ENCODE peak calls at places on chromosomes 13 and 19, in ten cellular contexts. A is GM12865, Z is AG09319, V is thoracic aorta, L is Peyer's patch, G is BE2C, H is neural crest cell, K is astrocyte of the spinal cord, E is fibroblast of lung, X is AG04449. D is an unnamed sample.
A peak's percentile ranks its signal among the peaks of the same experiment; 100 is the strongest.

GRCh38 chr19:30014770-30015169 is 72.7 kb downstream of the URI1 start:
- DNase-seq in A (no peak), Z (no peak), V (no peak), L (no peak), G (no peak), H (no peak), K (no peak), E (no peak), X (no peak), D (no peak)

GRCh38 chr19:15154002-15154612 is 46.7 kb downstream of the NOTCH3 start:
- DNase-seq in A (peak; percentile 36), Z (no peak), V (no peak), L (peak; percentile 57), G (peak; percentile 52), H (peak; percentile 43), K (peak; percentile 53), E (peak; percentile 52), X (no peak), D (peak; percentile 58)

GRCh38 chr19:45863840-45864628 is at the start of gene FOXA3:
- DNase-seq in A (peak; percentile 69), Z (no peak), V (no peak), L (peak; percentile 78), G (peak; percentile 38), H (no peak), K (peak; percentile 8), E (peak; percentile 24), X (no peak), D (no peak)

GRCh38 chr13:99997702-99998219 is 16.2 kb downstream of the ZIC2 start:
- DNase-seq in A (no peak), Z (no peak), V (no peak), L (no peak), G (no peak), H (no peak), K (no peak), E (no peak), X (no peak), D (no peak)

GRCh38 chr13:106570354-106570822 is 2.5 kb upstream of the ARGLU1 start:
- DNase-seq in A (no peak), Z (no peak), V (peak; percentile 72), L (peak; percentile 86), G (peak; percentile 87), H (peak; percentile 28), K (no peak), E (peak; percentile 51), X (no peak), D (peak; percentile 93)

GRCh38 chr13:87334176-87334575 is 337.0 kb upstream of the SLITRK5 start:
- DNase-seq in A (no peak), Z (no peak), V (no peak), L (no peak), G (no peak), H (no peak), K (no peak), E (no peak), X (no peak), D (no peak)

GRCh38 chr19:18503337-18503970 is 18.4 kb downstream of the ELL start:
- DNase-seq in A (no peak), Z (no peak), V (no peak), L (no peak), G (no peak), H (no peak), K (no peak), E (no peak), X (no peak), D (no peak)

GRCh38 chr13:106432636-106433035 is 102.8 kb downstream of the EFNB2 start:
- DNase-seq in A (no peak), Z (no peak), V (no peak), L (no peak), G (no peak), H (no peak), K (no peak), E (peak; percentile 11), X (no peak), D (no peak)

GRCh38 chr13:97107815-97108534 is 113.7 kb upstream of the OXGR1 start:
- DNase-seq in A (no peak), Z (no peak), V (no peak), L (no peak), G (peak; percentile 74), H (no peak), K (no peak), E (no peak), X (no peak), D (no peak)

GRCh38 chr13:92362717-92363116 is 863.9 kb upstream of the GPC6 start:
- DNase-seq in A (no peak), Z (no peak), V (no peak), L (no peak), G (no peak), H (no peak), K (peak; percentile 44), E (peak; percentile 88), X (no peak), D (no peak)

DNA sequence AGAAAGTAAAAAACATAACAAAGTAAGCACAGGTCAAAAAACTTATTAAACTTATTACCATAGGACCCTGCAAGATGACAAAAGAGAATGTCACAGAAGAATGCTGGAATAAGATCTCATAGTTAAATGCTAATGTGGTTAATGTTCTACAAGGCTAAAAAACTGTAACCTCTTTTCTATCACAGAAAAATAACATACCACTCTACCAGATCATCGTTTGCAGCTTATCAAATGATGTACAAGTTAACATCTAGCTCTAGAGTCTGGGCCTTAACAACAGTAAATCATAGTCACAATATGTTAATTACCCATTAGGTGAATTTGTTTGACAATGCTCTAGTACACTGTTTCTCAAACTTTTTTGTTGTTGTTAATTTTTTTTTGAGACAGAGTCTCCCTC is 53.0 kb downstream of the NUFIP1 start:
- DNase-seq in A (no peak), Z (no peak), V (no peak), L (no peak), G (no peak), H (no peak), K (no peak), E (no peak), X (no peak), D (no peak)
- TF ChIP-seq CTCF in A (no peak), Z (no peak), V (no peak), L (no peak), G (no peak), H (no peak), K (no peak), E (no peak), X (no peak), D (no peak)

DNA sequence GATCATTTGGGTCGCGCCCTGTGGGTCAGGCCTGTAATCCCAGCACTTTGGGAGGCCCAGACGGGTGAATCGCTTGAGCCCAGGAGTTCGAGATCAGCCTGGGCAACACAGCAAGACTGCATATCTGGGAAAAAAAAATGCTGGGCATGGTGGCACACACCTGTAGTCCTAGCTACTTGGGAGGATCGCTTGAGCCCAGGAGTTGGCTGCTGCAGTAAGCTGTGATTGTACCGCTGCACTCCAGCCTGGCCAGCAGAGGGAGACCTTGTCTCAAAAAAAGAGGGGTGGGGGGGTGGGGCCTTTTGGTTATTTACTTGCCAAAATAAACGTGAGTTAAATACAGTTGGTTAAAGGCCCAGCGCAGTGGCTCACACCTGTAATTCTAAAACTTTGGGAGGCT is 9.8 kb upstream of the ZNF544 start:
- DNase-seq in A (peak; percentile 56), Z (no peak), V (no peak), L (no peak), G (peak; percentile 43), H (no peak), K (no peak), E (peak; percentile 25), X (no peak), D (peak; percentile 34)
- TF ChIP-seq CTCF in A (peak; percentile 22), Z (no peak), V (no peak), L (no peak), G (peak; percentile 66), H (peak; percentile 39), K (no peak), E (peak; percentile 12), X (no peak), D (peak; percentile 25)

GRCh38 chr19:23285948-23286347 is 35.8 kb upstream of the ZNF724 start:
- DNase-seq in A (no peak), Z (no peak), V (no peak), L (no peak), G (no peak), H (no peak), K (no peak), E (no peak), X (no peak), D (no peak)

GRCh38 chr19:23287620-23288019 is 37.4 kb upstream of the ZNF724 start:
- DNase-seq in A (no peak), Z (no peak), V (no peak), L (no peak), G (no peak), H (no peak), K (no peak), E (no peak), X (no peak), D (no peak)

GRCh38 chr19:23283925-23284324 is 33.7 kb upstream of the ZNF724 start:
- DNase-seq in A (peak; percentile 54), Z (no peak), V (no peak), L (peak; percentile 84), G (peak; percentile 71), H (peak; percentile 47), K (no peak), E (peak; percentile 9), X (no peak), D (peak; percentile 27)

GRCh38 chr19:23281663-23282276 is 31.6 kb upstream of the ZNF724 start:
- DNase-seq in A (no peak), Z (no peak), V (no peak), L (no peak), G (no peak), H (no peak), K (no peak), E (no peak), X (no peak), D (no peak)

DNA sequence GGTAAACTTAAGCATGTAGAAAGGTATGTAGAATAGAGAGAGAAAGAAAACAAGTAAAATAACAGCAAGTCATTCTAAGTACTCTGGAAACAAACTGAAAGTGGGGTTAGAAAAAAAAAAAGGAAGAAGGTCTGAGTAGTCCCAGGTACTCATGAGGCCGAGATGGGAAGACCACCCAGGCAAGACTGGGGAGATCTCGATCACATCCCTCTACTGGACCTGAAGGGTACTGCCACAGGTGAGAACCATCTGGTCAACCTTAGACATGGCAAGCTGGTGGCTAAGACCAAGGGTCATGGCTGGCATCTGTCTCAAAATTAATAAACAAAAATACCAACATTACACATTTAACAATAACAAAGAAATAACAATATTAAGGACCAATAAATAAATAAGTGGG is 36.3 kb upstream of the ZNF724 start:
- DNase-seq in A (peak; percentile 15), Z (no peak), V (no peak), L (no peak), G (peak; percentile 25), H (no peak), K (no peak), E (no peak), X (no peak), D (no peak)
- TF ChIP-seq CTCF in A (peak; percentile 15), Z (no peak), V (peak; percentile 23), L (no peak), G (peak; percentile 50), H (peak; percentile 49), K (no peak), E (peak; percentile 25), X (no peak), D (peak; percentile 14)

DNA sequence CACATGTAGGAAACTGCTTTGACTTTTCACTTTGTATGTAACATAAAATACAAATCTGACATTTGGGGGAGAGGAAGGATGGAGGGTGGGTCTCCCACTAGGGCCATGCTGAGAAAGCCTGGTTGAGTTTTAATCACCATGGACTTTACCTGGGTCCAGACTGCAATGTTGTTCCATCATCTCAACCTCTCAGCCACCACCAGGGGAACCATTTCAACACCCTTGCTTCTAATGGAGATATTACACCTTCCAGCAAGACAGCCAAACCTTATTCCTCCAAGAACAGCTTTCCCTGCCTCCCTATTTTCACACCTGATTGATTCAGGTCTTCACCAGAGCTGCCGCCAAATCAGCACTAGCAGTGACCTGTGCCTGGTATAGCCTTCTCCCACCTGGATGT is 56.0 kb downstream of the ZAR1L start:
- DNase-seq in A (no peak), Z (no peak), V (no peak), L (no peak), G (no peak), H (no peak), K (no peak), E (no peak), X (no peak), D (peak; percentile 11)
- TF ChIP-seq CTCF in A (peak; percentile 11), Z (no peak), V (peak; percentile 22), L (peak; percentile 3), G (peak; percentile 35), H (peak; percentile 29), K (no peak), E (peak; percentile 3), X (no peak), D (no peak)